ENCODE peak calls at places on chromosomes 13 and 19, in five cellular contexts. Q is GM12891, O is K562, H is transverse colon, V is GM12878. B is an unnamed sample.

GRCh38 chr13:102812616-102813287 is 13.8 kb downstream of the BIVM start:
- DNase-seq in Q (no peak), O (no peak), H (no peak), V (no peak), B (no peak)

GRCh38 chr19:46000497-46001246 is 5.4 kb downstream of the CCDC61 start:
- DNase-seq in Q (peak), O (peak), H (peak), V (no peak), B (peak)

GRCh38 chr13:108036411-108036810 is 178.9 kb downstream of the LIG4 start:
- DNase-seq in Q (no peak), O (no peak), H (no peak), V (no peak), B (no peak)

GRCh38 chr19:11377237-11377636 is 2.8 kb downstream of the SWSAP1 start:
- DNase-seq in Q (no peak), O (peak), H (peak), V (no peak), B (no peak)

GRCh38 chr13:80448725-80449124 is 107.8 kb upstream of the SPRY2 start:
- DNase-seq in Q (no peak), O (no peak), H (no peak), V (no peak), B (no peak)

GRCh38 chr13:25295228-25295627 is 6.2 kb upstream of the NUP58 start:
- DNase-seq in Q (no peak), O (no peak), H (no peak), V (no peak), B (no peak)

GRCh38 chr19:46402725-46403124 is 10.6 kb downstream of the CCDC8 start:
- DNase-seq in Q (no peak), O (no peak), H (no peak), V (no peak), B (no peak)

GRCh38 chr19:873084-874019 is 13.9 kb downstream of the CFD start:
- DNase-seq in Q (peak), O (peak), H (peak), V (peak), B (peak)

GRCh38 chr13:74819549-74819948 is 662.4 kb downstream of the TBC1D4 start:
- DNase-seq in Q (no peak), O (no peak), H (no peak), V (no peak), B (no peak)

GRCh38 chr19:16325671-16326400 is 1.2 kb downstream of the KLF2 start:
- DNase-seq in Q (no peak), O (no peak), H (peak), V (no peak), B (no peak)

GRCh38 chr19:17996826-17997316 is 11.1 kb upstream of the ARRDC2 start:
- DNase-seq in Q (peak), O (peak), H (peak), V (no peak), B (peak)

GRCh38 chr13:64158910-64159309 is 2743.3 kb upstream of the PCDH20 start:
- DNase-seq in Q (no peak), O (no peak), H (no peak), V (no peak), B (no peak)

GRCh38 chr13:113562085-113562749 is 22.3 kb upstream of the TFDP1 start:
- DNase-seq in Q (peak), O (peak), H (peak), V (no peak), B (peak)

GRCh38 chr13:98951266-98951665 is 26.6 kb downstream of the DOCK9 start:
- DNase-seq in Q (no peak), O (no peak), H (no peak), V (no peak), B (no peak)

GRCh38 chr13:101139076-101139475 is 277.2 kb downstream of the NALCN start:
- DNase-seq in Q (no peak), O (no peak), H (no peak), V (no peak), B (no peak)

GRCh38 chr19:843836-844299 is 3.1 kb downstream of the PRTN3 start:
- DNase-seq in Q (no peak), O (peak), H (no peak), V (no peak), B (no peak)

GRCh38 chr19:51440846-51441409 is 17.3 kb downstream of the SIGLEC8 start:
- DNase-seq in Q (no peak), O (peak), H (no peak), V (no peak), B (no peak)

GRCh38 chr19:35247526-35248309 is 1.1 kb upstream of the LSR start:
- DNase-seq in Q (peak), O (peak), H (peak), V (peak), B (peak)
- TF ChIP-seq POLR2AphosphoS5 in Q (no peak), O (no peak), H (no peak), V (no peak), B (no peak)

GRCh38 chr19:14003279-14004051 is 2.7 kb downstream of the RFX1 start:
- DNase-seq in Q (no peak), O (peak), H (no peak), V (no peak), B (no peak)

GRCh38 chr19:14006085-14006765 is at the start of gene RFX1:
- DNase-seq in Q (peak), O (peak), H (peak), V (peak), B (peak)

GRCh38 chr19:14005381-14006084 is 587 bp downstream of the RFX1 start:
- DNase-seq in Q (peak), O (peak), H (peak), V (peak), B (peak)

GRCh38 chr19:14002571-14003278 is 3.4 kb downstream of the RFX1 start:
- DNase-seq in Q (no peak), O (peak), H (no peak), V (peak), B (no peak)

GRCh38 chr19:14004619-14005380 is 1.3 kb downstream of the RFX1 start:
- DNase-seq in Q (no peak), O (peak), H (peak), V (peak), B (no peak)
- TF ChIP-seq POLR2A in Q (no peak), O (no peak), H (peak), V (no peak), B (no peak)

GRCh38 chr19:6066661-6067646 is 43.3 kb downstream of the RFX2 start:
- DNase-seq in Q (no peak), O (peak), H (peak), V (no peak), B (no peak)
- TF ChIP-seq POLR2AphosphoS5 in Q (no peak), O (no peak), H (peak), V (no peak), B (no peak)

GRCh38 chr19:30144794-30145193 is 202.8 kb downstream of the URI1 start:
- DNase-seq in Q (no peak), O (no peak), H (no peak), V (no peak), B (no peak)
- TF ChIP-seq POLR2A in Q (no peak), O (no peak), H (no peak), V (no peak), B (no peak)

GRCh38 chr13:90416519-90416918 is 931.0 kb upstream of the MIR17HG start:
- DNase-seq in Q (no peak), O (no peak), H (no peak), V (no peak), B (no peak)

GRCh38 chr13:90412980-90413379 is 934.5 kb upstream of the MIR17HG start:
- DNase-seq in Q (no peak), O (no peak), H (no peak), V (no peak), B (no peak)

GRCh38 chr13:90414691-90415596 is 932.5 kb upstream of the MIR17HG start:
- DNase-seq in Q (no peak), O (no peak), H (no peak), V (no peak), B (no peak)

GRCh38 chr13:90415902-90416301 is 931.6 kb upstream of the MIR17HG start:
- DNase-seq in Q (no peak), O (no peak), H (no peak), V (no peak), B (no peak)

DNA sequence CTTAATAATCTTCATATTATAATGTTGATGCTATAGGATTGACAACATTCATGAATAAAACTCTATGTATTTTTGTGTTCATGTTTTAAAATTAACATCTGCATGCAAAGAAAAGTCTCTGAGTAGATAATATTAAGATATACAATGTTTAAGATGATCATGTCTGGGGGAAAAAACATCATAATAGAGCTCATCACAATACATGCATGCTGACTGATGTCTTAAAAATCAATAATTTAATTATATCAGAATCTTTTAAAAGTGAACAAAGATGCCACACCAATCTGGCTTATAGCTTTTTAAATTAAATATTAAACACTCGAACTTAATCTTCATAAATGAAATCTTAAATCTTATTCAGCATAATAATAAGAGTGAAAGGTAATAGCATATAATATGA is 933.9 kb upstream of the MIR17HG start:
- DNase-seq in Q (no peak), O (no peak), H (no peak), V (no peak), B (no peak)
- TF ChIP-seq POLR2AphosphoS5 in Q (no peak), O (no peak), H (no peak), V (no peak), B (no peak)

DNA sequence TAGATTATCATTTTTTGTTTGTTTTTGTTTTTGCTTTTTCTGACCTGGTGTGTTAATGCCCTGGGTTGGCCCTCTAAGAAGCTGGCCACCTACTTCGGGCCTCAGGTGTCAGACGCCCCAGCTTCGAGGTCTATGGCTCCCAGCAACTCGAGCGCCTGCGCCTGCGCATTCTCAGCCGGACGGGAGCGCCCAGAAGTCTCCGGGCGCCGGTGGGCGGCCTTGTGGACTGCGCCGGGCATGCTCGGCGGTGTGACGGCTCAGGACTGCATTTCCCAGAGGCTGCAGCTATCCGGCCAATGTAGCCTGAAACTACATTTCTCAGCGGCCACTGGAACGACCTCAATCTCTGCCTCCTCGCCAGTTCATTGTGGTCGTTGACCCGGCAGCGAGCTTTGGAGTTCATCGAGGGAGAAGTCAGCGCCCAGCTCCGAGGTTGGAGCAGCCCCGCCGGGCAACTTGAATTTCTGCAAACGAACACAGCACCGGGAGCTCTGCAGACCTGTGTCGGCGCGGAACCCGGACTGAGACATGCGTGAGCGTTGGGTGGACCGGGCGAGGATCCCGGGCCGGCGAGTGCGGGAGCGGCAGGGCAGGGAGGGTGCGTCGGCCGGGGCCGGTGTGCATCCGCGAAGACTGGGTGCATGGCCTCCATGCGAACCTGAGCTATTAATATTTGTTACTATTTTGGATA is at the start of gene ZNF30:
- DNase-seq in Q (peak), O (peak), H (peak), V (peak), B (peak)
- TF ChIP-seq POLR2A in Q (no peak), O (peak), H (peak), V (peak), B (peak)

DNA sequence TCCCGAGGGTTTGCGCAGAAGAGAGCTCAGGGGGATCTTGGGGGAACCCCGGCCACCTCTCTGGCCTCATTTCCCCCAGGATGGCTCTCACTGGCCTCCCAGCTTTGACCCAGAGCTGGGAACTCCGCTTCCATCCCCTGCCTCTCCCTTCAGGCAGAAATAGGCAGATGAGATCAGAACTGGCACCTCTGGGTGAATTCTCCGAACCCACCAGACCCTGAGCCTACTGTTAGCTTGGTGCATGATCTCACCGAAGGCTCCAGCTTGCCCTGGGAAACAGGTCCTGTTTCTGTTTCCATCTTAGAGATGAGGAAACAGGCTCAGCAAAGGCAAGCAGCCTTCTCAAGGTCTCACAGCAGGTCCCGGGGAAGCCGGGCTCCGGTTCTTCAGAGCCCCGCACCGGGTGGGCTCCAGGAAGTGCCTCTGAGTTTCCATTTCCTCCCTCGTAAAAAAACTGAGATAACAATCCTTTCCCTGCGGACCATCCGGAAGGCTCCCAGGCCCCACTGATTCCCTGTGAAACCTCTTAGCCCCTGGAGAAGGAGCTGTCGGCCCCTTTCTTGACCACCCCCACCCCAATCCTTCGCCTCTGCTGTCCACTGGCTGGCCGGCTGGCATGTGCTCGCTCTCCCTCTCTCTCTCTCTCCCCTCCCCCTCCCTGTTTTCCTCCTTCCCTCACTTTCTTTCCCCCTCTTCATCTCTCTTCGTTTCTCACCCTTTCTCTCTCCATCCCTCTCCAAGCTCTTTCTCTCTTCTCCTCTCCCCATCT is 2.1 kb downstream of the NECTIN2 start:
- DNase-seq in Q (no peak), O (no peak), H (no peak), V (no peak), B (no peak)
- TF ChIP-seq POLR2AphosphoS5 in Q (no peak), O (no peak), H (no peak), V (no peak), B (no peak)

GRCh38 chr19:42349378-42350107 is 24.1 kb downstream of the MEGF8 start:
- DNase-seq in Q (no peak), O (no peak), H (no peak), V (no peak), B (no peak)

GRCh38 chr19:42348211-42348610 is 22.8 kb downstream of the MEGF8 start:
- DNase-seq in Q (no peak), O (no peak), H (no peak), V (no peak), B (no peak)

GRCh38 chr19:42351079-42351735 is 25.8 kb downstream of the MEGF8 start:
- DNase-seq in Q (no peak), O (no peak), H (no peak), V (no peak), B (no peak)

GRCh38 chr19:42352216-42352892 is 26.9 kb downstream of the MEGF8 start:
- DNase-seq in Q (peak), O (no peak), H (no peak), V (no peak), B (no peak)

GRCh38 chr19:42350417-42350816 is 25.0 kb downstream of the MEGF8 start:
- DNase-seq in Q (no peak), O (no peak), H (no peak), V (no peak), B (no peak)
- TF ChIP-seq POLR2A in Q (no peak), O (no peak), H (no peak), V (no peak), B (no peak)

GRCh38 chr19:2039959-2040646 is 10.9 kb downstream of the MKNK2 start:
- DNase-seq in Q (no peak), O (no peak), H (no peak), V (no peak), B (no peak)

GRCh38 chr19:2038284-2039081 is 12.6 kb downstream of the MKNK2 start:
- DNase-seq in Q (no peak), O (peak), H (no peak), V (no peak), B (no peak)

GRCh38 chr19:2037676-2038255 is 13.3 kb downstream of the MKNK2 start:
- DNase-seq in Q (no peak), O (peak), H (no peak), V (no peak), B (no peak)

GRCh38 chr19:2040647-2041435 is 10.2 kb downstream of the MKNK2 start:
- DNase-seq in Q (no peak), O (no peak), H (no peak), V (no peak), B (no peak)

DNA sequence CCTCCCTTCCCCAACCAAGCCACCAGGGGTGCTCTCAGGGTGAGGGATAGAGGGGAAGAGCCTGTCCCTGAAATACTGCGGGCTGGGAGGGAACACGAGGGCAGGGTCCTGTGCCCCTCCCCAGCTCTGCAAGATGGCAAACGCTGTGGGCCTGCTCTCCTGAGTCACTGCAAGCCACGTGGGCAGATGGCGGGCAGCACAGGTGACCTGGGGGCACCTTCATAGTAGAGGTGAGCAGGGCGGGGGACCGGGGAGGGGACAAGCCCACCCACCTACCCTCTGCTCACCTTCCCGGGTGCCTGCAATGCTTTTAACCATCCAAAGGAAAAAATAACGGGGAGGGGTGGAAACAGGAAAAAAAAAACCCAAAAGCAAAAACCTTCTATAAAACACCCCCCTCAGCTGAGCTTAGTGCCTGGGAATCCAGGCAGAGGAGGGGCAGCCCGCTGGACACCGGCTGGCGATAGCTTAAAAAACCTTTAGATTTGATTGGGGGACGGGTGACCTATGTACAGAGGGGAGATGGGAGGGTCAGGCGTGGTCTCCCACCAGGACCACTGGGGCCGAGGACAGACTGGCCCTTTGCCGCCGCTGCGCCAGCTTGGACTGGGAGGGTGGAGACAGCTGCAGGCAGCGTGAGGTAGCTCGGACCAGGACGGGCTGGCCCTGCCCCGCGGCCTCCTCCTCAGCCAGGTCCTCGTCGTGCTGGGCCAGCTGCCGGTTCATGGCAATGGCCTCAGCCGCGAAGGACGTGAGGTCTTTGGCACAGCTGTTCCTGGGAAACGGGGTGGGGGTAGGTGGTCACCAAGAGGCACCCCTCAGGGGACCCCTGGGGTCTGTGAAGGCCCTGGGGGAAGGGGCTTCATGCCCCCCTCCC is 11.7 kb downstream of the MKNK2 start:
- DNase-seq in Q (no peak), O (peak), H (no peak), V (no peak), B (no peak)
- TF ChIP-seq POLR2AphosphoS5 in Q (no peak), O (no peak), H (no peak), V (peak), B (peak)

DNA sequence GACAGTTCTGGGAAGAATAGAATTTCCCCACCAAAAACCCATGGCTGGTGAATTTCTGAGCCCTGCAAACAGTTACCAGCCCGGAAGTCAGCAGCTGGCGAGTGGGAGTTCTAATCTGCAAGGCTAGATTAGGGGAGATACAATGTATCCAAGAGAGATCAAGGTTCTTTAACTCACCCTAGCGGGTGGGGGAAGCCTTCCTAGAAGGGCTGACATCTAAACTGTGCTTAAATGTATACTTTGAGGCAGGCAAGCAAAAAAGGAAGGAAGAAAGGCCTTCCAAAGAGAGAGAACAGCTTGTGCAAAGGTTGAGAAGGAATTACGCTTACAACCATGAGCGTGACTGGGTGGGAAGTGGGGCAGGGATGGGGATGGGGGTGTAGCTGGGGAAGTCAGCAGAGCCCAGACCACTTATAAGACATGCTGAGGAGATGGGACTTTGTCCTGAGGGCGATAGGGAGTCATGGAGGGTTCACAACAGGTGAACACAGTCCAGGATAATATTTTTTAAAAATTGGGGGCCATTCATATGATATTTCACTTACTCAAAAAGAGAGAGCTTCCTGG is 20.8 kb upstream of the ZNRF4 start:
- DNase-seq in Q (no peak), O (peak), H (no peak), V (no peak), B (no peak)
- TF ChIP-seq POLR2A in Q (no peak), O (peak), H (no peak), V (no peak), B (no peak)